ENCODE peak calls at places on chromosomes 13 and 19, in six cellular contexts. One of them, this sample, is unnamed.

GRCh38 chr13:24456396-24456795 is 56.2 kb downstream of the PARP4 start:
- DNase-seq in RWPE1: no peak
- DNase-seq in GM10248: no peak
- DNase-seq in nephron progenitor cell: no peak
- DNase-seq in thoracic aorta: no peak
- DNase-seq in ovary: no peak
- DNase-seq in this sample: no peak

GRCh38 chr19:32219881-32220552 is 125.4 kb upstream of the ZNF507 start:
- DNase-seq in thoracic aorta: no peak
- DNase-seq in nephron progenitor cell: no peak
- DNase-seq in RWPE1: no peak
- DNase-seq in ovary: no peak
- DNase-seq in GM10248: peak
- DNase-seq in this sample: no peak

GRCh38 chr13:106568225-106569003 is 477 bp upstream of the ARGLU1 start:
- DNase-seq in RWPE1: no peak
- DNase-seq in ovary: no peak
- DNase-seq in thoracic aorta: no peak
- DNase-seq in nephron progenitor cell: no peak
- DNase-seq in GM10248: no peak
- DNase-seq in this sample: peak

GRCh38 chr19:31214086-31214485 is 135.2 kb downstream of the TSHZ3 start:
- DNase-seq in thoracic aorta: peak
- DNase-seq in ovary: no peak
- DNase-seq in nephron progenitor cell: no peak
- DNase-seq in GM10248: no peak
- DNase-seq in RWPE1: peak
- DNase-seq in this sample: no peak

GRCh38 chr19:45547965-45548609 is 36.5 kb downstream of the OPA3 start:
- DNase-seq in RWPE1: peak
- DNase-seq in thoracic aorta: no peak
- DNase-seq in GM10248: no peak
- DNase-seq in ovary: no peak
- DNase-seq in nephron progenitor cell: no peak
- DNase-seq in this sample: no peak

GRCh38 chr13:50518131-50518530 is 325.4 kb downstream of the DLEU7 start:
- DNase-seq in nephron progenitor cell: no peak
- DNase-seq in RWPE1: no peak
- DNase-seq in thoracic aorta: no peak
- DNase-seq in ovary: no peak
- DNase-seq in GM10248: no peak
- DNase-seq in this sample: no peak

GRCh38 chr13:38309397-38309796 is 40.3 kb upstream of the UFM1 start:
- DNase-seq in nephron progenitor cell: no peak
- DNase-seq in thoracic aorta: no peak
- DNase-seq in GM10248: no peak
- DNase-seq in ovary: no peak
- DNase-seq in RWPE1: no peak
- DNase-seq in this sample: no peak

GRCh38 chr19:2478756-2479555 is 3.0 kb downstream of the GADD45B start:
- DNase-seq in ovary: peak
- DNase-seq in nephron progenitor cell: peak
- DNase-seq in RWPE1: no peak
- DNase-seq in thoracic aorta: peak
- DNase-seq in GM10248: peak
- DNase-seq in this sample: no peak

GRCh38 chr13:41981961-41982723 is 21.2 kb upstream of the VWA8 start:
- DNase-seq in nephron progenitor cell: no peak
- DNase-seq in GM10248: no peak
- DNase-seq in ovary: no peak
- DNase-seq in RWPE1: peak
- DNase-seq in thoracic aorta: no peak
- DNase-seq in this sample: no peak

GRCh38 chr19:35856546-35857149 is at the start of gene KIRREL2:
- DNase-seq in nephron progenitor cell: peak
- DNase-seq in RWPE1: no peak
- DNase-seq in GM10248: peak
- DNase-seq in thoracic aorta: no peak
- DNase-seq in ovary: no peak
- DNase-seq in this sample: no peak

GRCh38 chr19:29404951-29405727 is 120.7 kb upstream of the VSTM2B start:
- DNase-seq in thoracic aorta: no peak
- DNase-seq in ovary: peak
- DNase-seq in GM10248: no peak
- DNase-seq in RWPE1: peak
- DNase-seq in nephron progenitor cell: peak
- DNase-seq in this sample: no peak

GRCh38 chr13:50518791-50519201 is 324.7 kb downstream of the DLEU7 start:
- DNase-seq in RWPE1: no peak
- DNase-seq in nephron progenitor cell: no peak
- DNase-seq in GM10248: no peak
- DNase-seq in thoracic aorta: no peak
- DNase-seq in ovary: no peak
- DNase-seq in this sample: no peak

GRCh38 chr19:45643024-45643926 is 4.1 kb upstream of the EML2 start:
- DNase-seq in ovary: peak
- DNase-seq in GM10248: peak
- DNase-seq in RWPE1: peak
- DNase-seq in nephron progenitor cell: peak
- DNase-seq in thoracic aorta: no peak
- DNase-seq in this sample: peak

GRCh38 chr13:106261450-106261849 is 274.0 kb downstream of the EFNB2 start:
- DNase-seq in RWPE1: no peak
- DNase-seq in nephron progenitor cell: no peak
- DNase-seq in thoracic aorta: no peak
- DNase-seq in GM10248: no peak
- DNase-seq in ovary: no peak
- DNase-seq in this sample: no peak

GRCh38 chr13:114038900-114039299 is 65.0 kb upstream of the C13orf46 start:
- DNase-seq in thoracic aorta: no peak
- DNase-seq in RWPE1: no peak
- DNase-seq in GM10248: no peak
- DNase-seq in nephron progenitor cell: no peak
- DNase-seq in ovary: no peak
- DNase-seq in this sample: no peak

GRCh38 chr19:6997679-6998445 is 23.4 kb downstream of the MBD3L2B start:
- DNase-seq in ovary: no peak
- DNase-seq in RWPE1: peak
- DNase-seq in thoracic aorta: no peak
- DNase-seq in GM10248: peak
- DNase-seq in nephron progenitor cell: no peak
- DNase-seq in this sample: no peak

GRCh38 chr13:111880185-111880584 is 186.8 kb upstream of the SOX1 start:
- DNase-seq in nephron progenitor cell: no peak
- DNase-seq in ovary: no peak
- DNase-seq in RWPE1: no peak
- DNase-seq in GM10248: no peak
- DNase-seq in thoracic aorta: no peak
- DNase-seq in this sample: no peak

GRCh38 chr13:45511310-45512147 is 46.8 kb downstream of the COG3 start:
- DNase-seq in RWPE1: peak
- DNase-seq in ovary: no peak
- DNase-seq in thoracic aorta: no peak
- DNase-seq in GM10248: peak
- DNase-seq in nephron progenitor cell: peak
- DNase-seq in this sample: peak

GRCh38 chr19:51296331-51297093 is 14.9 kb upstream of the IGLON5 start:
- DNase-seq in nephron progenitor cell: no peak
- DNase-seq in thoracic aorta: no peak
- DNase-seq in RWPE1: no peak
- DNase-seq in GM10248: no peak
- DNase-seq in ovary: no peak
- DNase-seq in this sample: no peak

GRCh38 chr19:11453468-11454341 is 18.3 kb downstream of the PRKCSH start:
- DNase-seq in GM10248: peak
- DNase-seq in nephron progenitor cell: no peak
- DNase-seq in RWPE1: no peak
- DNase-seq in thoracic aorta: no peak
- DNase-seq in ovary: no peak
- DNase-seq in this sample: no peak

GRCh38 chr19:41480336-41480735 is 37.4 kb downstream of the ERICH4 start:
- DNase-seq in ovary: peak
- DNase-seq in GM10248: no peak
- DNase-seq in thoracic aorta: no peak
- DNase-seq in nephron progenitor cell: no peak
- DNase-seq in RWPE1: no peak
- DNase-seq in this sample: no peak

GRCh38 chr13:67369895-67370660 is 139.9 kb upstream of the PCDH9 start:
- DNase-seq in thoracic aorta: no peak
- DNase-seq in RWPE1: peak
- DNase-seq in nephron progenitor cell: no peak
- DNase-seq in GM10248: no peak
- DNase-seq in ovary: no peak
- DNase-seq in this sample: no peak

GRCh38 chr13:108983273-108983672 is 353.9 kb downstream of the MYO16 start:
- DNase-seq in nephron progenitor cell: no peak
- DNase-seq in RWPE1: no peak
- DNase-seq in thoracic aorta: no peak
- DNase-seq in GM10248: no peak
- DNase-seq in ovary: no peak
- DNase-seq in this sample: no peak

GRCh38 chr19:32223595-32224370 is 121.6 kb upstream of the ZNF507 start:
- DNase-seq in ovary: no peak
- DNase-seq in GM10248: no peak
- DNase-seq in RWPE1: no peak
- DNase-seq in thoracic aorta: no peak
- DNase-seq in nephron progenitor cell: no peak
- DNase-seq in this sample: no peak

GRCh38 chr13:26726684-26727083 is 33.9 kb downstream of the GPR12 start:
- DNase-seq in RWPE1: no peak
- DNase-seq in ovary: no peak
- DNase-seq in thoracic aorta: no peak
- DNase-seq in GM10248: no peak
- DNase-seq in nephron progenitor cell: no peak
- DNase-seq in this sample: no peak

GRCh38 chr13:51818276-51818675 is 14.3 kb upstream of the DHRS12 start:
- DNase-seq in ovary: no peak
- DNase-seq in nephron progenitor cell: no peak
- DNase-seq in GM10248: no peak
- DNase-seq in RWPE1: no peak
- DNase-seq in thoracic aorta: no peak
- DNase-seq in this sample: no peak

GRCh38 chr13:92602560-92602959 is 624.0 kb upstream of the GPC6 start:
- DNase-seq in nephron progenitor cell: no peak
- DNase-seq in RWPE1: no peak
- DNase-seq in thoracic aorta: no peak
- DNase-seq in GM10248: no peak
- DNase-seq in ovary: no peak
- DNase-seq in this sample: no peak

GRCh38 chr13:110540871-110541525 is 20.5 kb downstream of the RAB20 start:
- DNase-seq in ovary: no peak
- DNase-seq in GM10248: no peak
- DNase-seq in thoracic aorta: no peak
- DNase-seq in nephron progenitor cell: peak
- DNase-seq in RWPE1: no peak
- DNase-seq in this sample: no peak

GRCh38 chr19:48338802-48339660 is 13.7 kb downstream of the EMP3 start:
- DNase-seq in GM10248: no peak
- DNase-seq in nephron progenitor cell: no peak
- DNase-seq in thoracic aorta: no peak
- DNase-seq in ovary: no peak
- DNase-seq in RWPE1: no peak
- DNase-seq in this sample: no peak
- TF ChIP-seq CTCF in GM10248: no peak
- TF ChIP-seq CTCF in nephron progenitor cell: no peak
- TF ChIP-seq CTCF in thoracic aorta: no peak
- TF ChIP-seq CTCF in ovary: no peak
- TF ChIP-seq CTCF in RWPE1: no peak
- TF ChIP-seq CTCF in this sample: no peak

DNA sequence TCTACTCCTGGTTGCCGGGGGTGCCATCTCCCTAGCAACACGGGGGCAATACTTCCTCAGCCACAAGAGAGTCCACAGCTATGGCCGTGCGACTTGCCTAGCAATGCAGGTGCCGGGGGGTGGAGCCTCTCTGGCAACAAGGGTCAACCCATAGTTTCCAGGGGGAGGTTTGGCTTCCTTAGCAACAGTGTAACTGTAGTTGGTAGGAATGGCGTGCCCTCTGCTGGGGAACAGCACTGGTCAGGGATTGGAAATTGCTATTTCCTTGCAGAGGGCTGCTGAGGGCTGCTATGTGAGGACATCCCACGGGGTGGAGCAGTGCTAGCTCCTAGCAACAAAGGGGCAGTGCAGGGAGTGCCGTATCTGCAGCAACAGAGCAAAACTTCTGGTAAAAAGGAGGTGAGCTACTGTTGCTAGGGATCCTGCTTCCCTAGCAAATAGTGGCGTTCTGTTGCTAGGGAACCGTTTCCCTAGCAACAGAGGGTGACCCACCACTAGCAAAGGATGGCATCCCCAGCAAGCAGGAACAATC is 7.0 kb upstream of the TMC4 start:
- DNase-seq in thoracic aorta: no peak
- DNase-seq in ovary: no peak
- DNase-seq in RWPE1: no peak
- DNase-seq in GM10248: no peak
- DNase-seq in nephron progenitor cell: peak
- DNase-seq in this sample: no peak
- TF ChIP-seq CTCF in thoracic aorta: no peak
- TF ChIP-seq CTCF in ovary: no peak
- TF ChIP-seq CTCF in RWPE1: no peak
- TF ChIP-seq CTCF in GM10248: no peak
- TF ChIP-seq CTCF in nephron progenitor cell: peak
- TF ChIP-seq CTCF in this sample: no peak

DNA sequence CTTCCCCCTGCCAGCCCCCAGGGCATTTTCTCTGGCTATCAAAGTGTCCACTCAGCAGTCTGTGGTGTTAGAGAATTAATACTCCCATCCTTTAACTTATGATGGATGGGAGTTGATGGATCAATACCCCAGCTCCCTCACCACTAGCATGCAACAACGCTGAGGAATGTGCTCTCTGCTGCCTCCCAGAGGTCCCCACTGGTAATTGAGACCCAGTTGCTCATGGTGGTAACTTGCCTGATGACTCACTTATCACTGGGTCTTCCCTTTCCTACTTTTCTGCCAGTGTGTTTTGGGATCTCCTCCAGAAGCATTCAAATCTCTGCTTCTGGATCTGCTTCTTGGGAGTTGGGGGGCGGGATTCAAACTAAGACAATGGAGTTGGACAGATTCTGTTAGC is 20.3 kb upstream of the CACNA1A start:
- DNase-seq in thoracic aorta: no peak
- DNase-seq in RWPE1: no peak
- DNase-seq in nephron progenitor cell: peak
- DNase-seq in ovary: no peak
- DNase-seq in GM10248: no peak
- DNase-seq in this sample: no peak
- TF ChIP-seq CTCF in thoracic aorta: no peak
- TF ChIP-seq CTCF in RWPE1: peak
- TF ChIP-seq CTCF in nephron progenitor cell: peak
- TF ChIP-seq CTCF in ovary: no peak
- TF ChIP-seq CTCF in GM10248: no peak
- TF ChIP-seq CTCF in this sample: peak

DNA sequence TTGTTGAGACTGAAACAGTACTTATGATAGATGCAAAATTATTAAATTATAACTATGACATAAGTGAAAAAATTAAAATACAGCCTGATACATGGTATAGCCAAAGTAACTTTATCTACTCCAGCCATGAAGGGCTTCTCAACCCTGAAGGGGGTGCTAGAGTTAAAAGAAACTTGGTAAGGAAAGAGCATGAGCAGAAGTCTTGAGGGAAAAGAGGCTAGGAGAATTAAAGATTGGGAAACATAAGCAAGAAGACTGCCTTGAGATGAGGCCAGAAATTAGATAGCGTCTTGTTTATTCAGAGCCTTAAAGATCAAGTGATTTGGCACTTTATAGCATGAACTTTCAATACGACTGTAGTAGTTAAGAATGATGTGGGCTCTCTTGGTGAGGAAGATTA is 385.5 kb upstream of the PRR20A start:
- DNase-seq in nephron progenitor cell: no peak
- DNase-seq in GM10248: no peak
- DNase-seq in thoracic aorta: no peak
- DNase-seq in RWPE1: no peak
- DNase-seq in ovary: no peak
- DNase-seq in this sample: no peak
- TF ChIP-seq CTCF in nephron progenitor cell: peak
- TF ChIP-seq CTCF in GM10248: no peak
- TF ChIP-seq CTCF in thoracic aorta: no peak
- TF ChIP-seq CTCF in RWPE1: no peak
- TF ChIP-seq CTCF in ovary: no peak
- TF ChIP-seq CTCF in this sample: no peak